ENCODE peak calls at places on chromosomes 4 and X, in four cellular contexts. N, Y, M and P are unnamed samples. For H3K27me3, the result is how much of the 10 kb centered on the place peaks cover.

GRCh38 chr4:38162240-38162784 is 202.1 kb downstream of the PTTG2 start:
- DNase-seq in N (no peak), Y (peak), M (no peak), P (no peak)

GRCh38 chrX:134480061-134480460 is 20.1 kb downstream of the HPRT1 start:
- DNase-seq in N (no peak), Y (no peak), M (no peak), P (no peak)

GRCh38 chr4:26410385-26411293 is 79.6 kb downstream of the CCKAR start:
- DNase-seq in N (peak), Y (peak), M (no peak), P (peak)

GRCh38 chrX:13078739-13079444 is 34.5 kb upstream of the FAM9C start:
- DNase-seq in N (no peak), Y (peak), M (peak), P (no peak)

GRCh38 chr4:122959441-122959840 is 37.0 kb upstream of the NUDT6 start:
- DNase-seq in N (no peak), Y (peak), M (no peak), P (no peak)

GRCh38 chr4:128471576-128471975 is 184.0 kb upstream of the PGRMC2 start:
- DNase-seq in N (no peak), Y (peak), M (no peak), P (no peak)

GRCh38 chr4:39715788-39716187 is 17.9 kb downstream of the UBE2K start:
- DNase-seq in N (no peak), Y (no peak), M (no peak), P (no peak)

GRCh38 chr4:73868206-73869129 is 725 bp upstream of the CXCL1 start:
- DNase-seq in N (no peak), Y (peak), M (peak), P (no peak)

GRCh38 chrX:71652405-71652804 is 14.9 kb upstream of the LOC101059915 start:
- DNase-seq in N (peak), Y (peak), M (no peak), P (peak)

GRCh38 chr4:14254252-14254651 is 626.7 kb upstream of the BOD1L1 start:
- DNase-seq in N (no peak), Y (peak), M (peak), P (peak)

GRCh38 chr4:2804973-2805501 is 12.2 kb downstream of the SH3BP2 start:
- DNase-seq in N (no peak), Y (no peak), M (no peak), P (no peak)

GRCh38 chrX:96683997-96684338 is 674 bp upstream of the DIAPH2 start:
- DNase-seq in N (peak), Y (peak), M (no peak), P (no peak)

GRCh38 chr4:159021597-159022385 is 81.1 kb upstream of the RAPGEF2 start:
- DNase-seq in N (no peak), Y (no peak), M (no peak), P (no peak)

GRCh38 chr4:175339100-175339707 is 421.0 kb downstream of the ADAM29 start:
- DNase-seq in N (no peak), Y (peak), M (no peak), P (no peak)

GRCh38 chr4:16032871-16033505 is 50.8 kb downstream of the PROM1 start:
- DNase-seq in N (no peak), Y (peak), M (no peak), P (no peak)

GRCh38 chr4:123701046-123701445 is 304.5 kb downstream of the SPRY1 start:
- DNase-seq in N (no peak), Y (no peak), M (no peak), P (no peak)

GRCh38 chrX:12080265-12080664 is 58.0 kb upstream of the FRMPD4 start:
- DNase-seq in N (no peak), Y (peak), M (no peak), P (no peak)

GRCh38 chr4:122990891-122991290 is 68.5 kb upstream of the NUDT6 start:
- DNase-seq in N (no peak), Y (no peak), M (no peak), P (no peak)

GRCh38 chrX:106672527-106672926 is 54.0 kb upstream of the RNF128 start:
- DNase-seq in N (no peak), Y (no peak), M (no peak), P (no peak)

GRCh38 chr4:73869130-73870055 is at the start of gene CXCL1:
- DNase-seq in N (no peak), Y (peak), M (peak), P (no peak)

GRCh38 chr4:68591204-68591603 is 15.1 kb upstream of the UGT2B17 start:
- DNase-seq in N (no peak), Y (no peak), M (no peak), P (no peak)

GRCh38 chr4:79232555-79232954 is 93.3 kb downstream of the NAA11 start:
- DNase-seq in N (no peak), Y (no peak), M (no peak), P (no peak)

GRCh38 chr4:7412586-7412975 is 22.1 kb downstream of the PSAPL1 start:
- DNase-seq in N (no peak), Y (no peak), M (peak), P (peak)

GRCh38 chr4:17400696-17401095 is 111.2 kb downstream of the QDPR start:
- DNase-seq in N (no peak), Y (no peak), M (no peak), P (no peak)

GRCh38 chr4:56259595-56259994 is 127.7 kb downstream of the AASDH start:
- DNase-seq in N (no peak), Y (no peak), M (no peak), P (no peak)

GRCh38 chr4:2337896-2338295 is 76.0 kb upstream of the MXD4 start:
- DNase-seq in N (no peak), Y (no peak), M (peak), P (no peak)

GRCh38 chr4:75726577-75726976 is 2.2 kb downstream of the USO1 start:
- DNase-seq in N (no peak), Y (peak), M (no peak), P (no peak)

GRCh38 chr4:188092824-188093223 is 16.6 kb downstream of the TRIML2 start:
- DNase-seq in N (no peak), Y (no peak), M (no peak), P (no peak)

GRCh38 chr4:64144994-64145393 is 264.3 kb downstream of the TECRL start:
- DNase-seq in N (no peak), Y (no peak), M (no peak), P (peak)

GRCh38 chr4:148152868-148153630 is 289.2 kb downstream of the NR3C2 start:
- DNase-seq in N (no peak), Y (no peak), M (no peak), P (no peak)

GRCh38 chr4:163157157-163157556 is 9.5 kb downstream of the NAF1 start:
- DNase-seq in N (no peak), Y (peak), M (no peak), P (no peak)

GRCh38 chr4:173346074-173346473 is 11.9 kb upstream of the HMGB2 start:
- DNase-seq in N (no peak), Y (peak), M (no peak), P (no peak)

GRCh38 chr4:26838055-26838842 is 22.4 kb upstream of the STIM2 start:
- DNase-seq in N (no peak), Y (no peak), M (no peak), P (no peak)

GRCh38 chr4:172851534-172851933 is 317.1 kb upstream of the GALNT7 start:
- DNase-seq in N (no peak), Y (no peak), M (no peak), P (no peak)

GRCh38 chrX:2224141-2224540 is 276.6 kb downstream of the DHRSX start:
- DNase-seq in N (no peak), Y (no peak), M (no peak), P (no peak)

GRCh38 chrX:39199429-39199828 is 398.2 kb downstream of the MID1IP1 start:
- DNase-seq in N (no peak), Y (peak), M (no peak), P (no peak)
- H3K27me3 ChIP-seq in N (under half), Y (under half), M (under half), P (under half)

GRCh38 chr4:53362093-53362492 is 3.8 kb downstream of the SCFD2 start:
- DNase-seq in N (no peak), Y (no peak), M (no peak), P (no peak)

GRCh38 chr4:53364624-53365023 is 1.2 kb downstream of the SCFD2 start:
- DNase-seq in N (no peak), Y (no peak), M (no peak), P (no peak)

GRCh38 chr4:53365486-53366300 is at the start of gene SCFD2:
- DNase-seq in N (peak), Y (peak), M (peak), P (peak)

GRCh38 chr4:53365121-53365485 is 758 bp downstream of the SCFD2 start:
- DNase-seq in N (no peak), Y (peak), M (no peak), P (peak)

GRCh38 chr4:53366301-53366716 is 448 bp upstream of the SCFD2 start:
- DNase-seq in N (no peak), Y (no peak), M (no peak), P (no peak)
- H3K27me3 ChIP-seq in N (under half), Y (under half), M (under half), P (under half)

DNA sequence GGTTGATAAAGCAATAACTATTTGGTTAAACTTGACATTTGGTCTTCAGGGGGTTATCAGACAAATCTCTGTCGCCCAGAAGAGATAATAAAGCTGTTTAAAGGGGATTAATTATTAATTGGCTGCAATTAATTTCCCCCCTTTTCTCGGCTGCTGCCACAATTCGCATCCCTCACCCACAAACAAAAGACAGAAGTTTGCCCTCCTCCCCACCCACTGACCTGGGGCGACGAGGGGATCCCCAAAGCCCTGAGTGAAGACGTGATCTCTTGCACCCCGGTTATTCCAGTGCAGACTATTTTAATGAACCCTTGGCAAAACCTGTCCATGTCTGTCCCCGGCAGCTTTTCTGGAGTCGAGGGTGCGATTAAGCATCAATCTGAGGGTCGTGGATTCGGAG is 55.7 kb upstream of the TMEM33 start:
- DNase-seq in N (no peak), Y (no peak), M (no peak), P (no peak)
- H3K27me3 ChIP-seq in N (under half), Y (half or more), M (under half), P (under half)

GRCh38 chrX:119990995-119991787 is 47.6 kb upstream of the NKAP start:
- DNase-seq in N (peak), Y (no peak), M (no peak), P (no peak)
- H3K27me3 ChIP-seq in N (under half), Y (half or more), M (under half), P (half or more)

DNA sequence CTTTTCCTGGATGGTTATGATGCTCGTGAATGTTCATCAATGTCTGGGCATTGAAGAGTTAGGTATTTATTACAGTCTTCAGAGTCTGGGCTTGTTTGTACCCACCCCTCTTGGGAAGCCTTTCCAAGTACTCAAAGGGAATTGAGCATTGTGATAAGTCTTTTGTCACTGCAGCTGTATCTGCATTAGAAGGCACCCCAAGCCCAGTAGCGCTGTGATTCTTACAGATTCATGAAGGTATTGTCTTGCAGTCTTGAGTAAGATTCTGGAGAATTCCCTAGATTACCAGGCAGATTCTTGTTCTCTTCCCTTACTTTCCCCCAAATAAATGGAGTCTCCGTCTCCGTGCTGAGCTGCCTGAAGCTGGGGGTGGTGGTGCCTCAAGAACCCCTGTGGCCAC is 173.4 kb upstream of the HUWE1 start:
- DNase-seq in N (no peak), Y (no peak), M (no peak), P (no peak)
- H3K27me3 ChIP-seq in N (under half), Y (under half), M (under half), P (under half)

GRCh38 chrX:68762649-68763268 is 66.1 kb upstream of the EFNB1 start:
- DNase-seq in N (no peak), Y (no peak), M (no peak), P (no peak)
- H3K27me3 ChIP-seq in N (under half), Y (under half), M (under half), P (under half)

DNA sequence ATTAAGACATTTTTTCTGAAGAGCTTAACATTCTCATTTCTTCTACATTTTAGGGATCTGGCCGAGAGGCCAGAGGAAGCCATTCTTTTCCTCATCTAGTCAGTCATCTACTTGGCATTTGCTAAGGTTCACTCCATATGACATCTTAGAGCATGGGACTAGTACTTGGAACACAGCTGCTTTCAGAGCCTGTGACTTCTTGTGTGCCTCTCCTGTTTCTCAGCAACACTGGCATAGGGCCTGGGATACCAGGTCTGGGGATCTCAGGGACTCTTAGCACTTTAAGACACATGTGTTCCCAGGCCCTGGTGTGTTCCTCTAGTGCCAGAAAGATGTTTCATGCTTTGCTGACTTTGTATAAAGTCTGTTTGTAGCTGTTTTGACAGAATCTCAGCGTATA is 7.3 kb downstream of the PLP1 start:
- DNase-seq in N (no peak), Y (no peak), M (no peak), P (no peak)
- H3K27me3 ChIP-seq in N (under half), Y (under half), M (under half), P (under half)